ENCODE peak calls at places on chromosomes 12 and 14, in four cellular contexts. J is HCT116, M is tibial artery, A is left ventricle myocardium inferior. U is an unnamed sample.

GRCh38 chr12:44459569-44459968 is 416.5 kb downstream of the NELL2 start:
- DNase-seq in M (no peak), J (no peak), A (no peak), U (no peak)

GRCh38 chr12:91801048-91801447 is 344.6 kb downstream of the BTG1 start:
- DNase-seq in M (no peak), J (no peak), A (no peak), U (no peak)

GRCh38 chr12:132163911-132164288 is 19.6 kb downstream of the NOC4L start:
- DNase-seq in A (no peak), J (no peak), M (no peak), U (no peak)

GRCh38 chr12:29962276-29963035 is 178.7 kb upstream of the TMTC1 start:
- DNase-seq in M (no peak), J (no peak), A (no peak), U (no peak)

GRCh38 chr14:52313903-52314481 is at the start of gene PTGER2:
- DNase-seq in M (peak; percentile 88), A (peak; percentile 84), J (peak; percentile 57), U (peak; percentile 63)

GRCh38 chr12:32692358-32692757 is 13.3 kb downstream of the DNM1L start:
- DNase-seq in A (no peak), J (no peak), M (no peak), U (no peak)

GRCh38 chr12:54603173-54603814 is 14.8 kb upstream of the PPP1R1A start:
- DNase-seq in A (peak; percentile 28), J (peak; percentile 71), M (peak; percentile 62), U (peak; percentile 33)

GRCh38 chr12:84858796-84859195 is 53.8 kb downstream of the SLC6A15 start:
- DNase-seq in A (no peak), J (no peak), M (no peak), U (no peak)

GRCh38 chr12:52020539-52021336 is 14.0 kb downstream of the TAMALIN start:
- DNase-seq in M (no peak), A (no peak), J (no peak), U (no peak)

GRCh38 chr14:21023817-21024667 is 819 bp downstream of the NDRG2 start:
- DNase-seq in A (no peak), M (no peak), J (no peak), U (no peak)

GRCh38 chr14:22474730-22475351 is 114.2 kb downstream of the DAD1 start:
- DNase-seq in J (no peak), A (no peak), M (no peak), U (no peak)

GRCh38 chr14:97956944-97957343 is 1159.8 kb downstream of the VRK1 start:
- DNase-seq in M (no peak), J (no peak), A (no peak), U (no peak)

GRCh38 chr12:86724716-86725115 is 468.5 kb upstream of the MGAT4C start:
- DNase-seq in A (no peak), J (no peak), M (no peak), U (peak; percentile 32)

GRCh38 chr12:132689227-132689626 is 1.8 kb downstream of the PXMP2 start:
- DNase-seq in J (no peak), M (no peak), A (no peak), U (no peak)

GRCh38 chr12:66388512-66388911 is 86.2 kb downstream of the HELB start:
- DNase-seq in J (no peak), A (no peak), M (no peak), U (no peak)

GRCh38 chr12:121446760-121447159 is 46.8 kb downstream of the RNF34 start:
- DNase-seq in J (no peak), A (no peak), M (no peak), U (no peak)

GRCh38 chr14:57725399-57726077 is 140.4 kb downstream of the SLC35F4 start:
- DNase-seq in J (peak; percentile 53), A (no peak), M (no peak), U (no peak)

GRCh38 chr12:102702447-102703114 is 214.5 kb downstream of the PAH start:
- DNase-seq in J (peak; percentile 36), M (no peak), A (no peak), U (peak; percentile 51)

GRCh38 chr14:39376671-39377403 is 55.4 kb downstream of the FBXO33 start:
- DNase-seq in M (no peak), A (no peak), J (peak; percentile 8), U (no peak)

GRCh38 chr14:58171090-58171489 is 19.1 kb upstream of the ARMH4 start:
- DNase-seq in A (peak; percentile 49), M (peak; percentile 81), J (peak; percentile 83), U (peak; percentile 46)

GRCh38 chr12:115597157-115597712 is 680.3 kb downstream of the MED13L start:
- DNase-seq in A (no peak), J (peak; percentile 16), M (no peak), U (peak; percentile 31)

GRCh38 chr12:124687695-124688301 is 120.4 kb upstream of the NCOR2 start:
- DNase-seq in A (peak; percentile 56), M (no peak), J (no peak), U (no peak)

GRCh38 chr14:36580141-36580855 is 2.1 kb downstream of the NKX2-8 start:
- DNase-seq in J (no peak), A (no peak), M (no peak), U (no peak)

GRCh38 chr12:71780207-71780822 is 25.7 kb downstream of the RAB21 start:
- DNase-seq in A (no peak), J (peak; percentile 16), M (no peak), U (no peak)

GRCh38 chr14:36068777-36069534 is 107.6 kb downstream of the PTCSC3 start:
- DNase-seq in A (no peak), M (no peak), J (no peak), U (peak; percentile 17)

GRCh38 chr14:104206281-104206904 is 68.0 kb downstream of the KIF26A start:
- DNase-seq in A (no peak), M (no peak), J (no peak), U (no peak)

GRCh38 chr14:73713804-73714655 is at the start of gene PNMA1:
- DNase-seq in J (no peak), A (peak; percentile 89), M (peak; percentile 95), U (no peak)

GRCh38 chr12:106139422-106140141 is 828 bp upstream of the NUAK1 start:
- DNase-seq in J (peak; percentile 56), A (peak; percentile 79), M (peak; percentile 91), U (no peak)
- TF ChIP-seq CTCF in J (no peak), A (no peak), M (no peak), U (no peak)

GRCh38 chr12:48788522-48788851 is 402 bp downstream of the ADCY6 start:
- DNase-seq in A (no peak), J (no peak), M (no peak), U (no peak)

GRCh38 chr12:48786591-48787544 is 2.0 kb downstream of the ADCY6 start:
- DNase-seq in J (no peak), M (no peak), A (peak; percentile 61), U (no peak)

GRCh38 chr12:48789858-48790326 is 1.0 kb upstream of the ADCY6 start:
- DNase-seq in J (no peak), M (no peak), A (no peak), U (no peak)

GRCh38 chr12:48788852-48789775 is at the start of gene ADCY6:
- DNase-seq in M (peak; percentile 89), J (peak; percentile 29), A (peak; percentile 85), U (no peak)

DNA sequence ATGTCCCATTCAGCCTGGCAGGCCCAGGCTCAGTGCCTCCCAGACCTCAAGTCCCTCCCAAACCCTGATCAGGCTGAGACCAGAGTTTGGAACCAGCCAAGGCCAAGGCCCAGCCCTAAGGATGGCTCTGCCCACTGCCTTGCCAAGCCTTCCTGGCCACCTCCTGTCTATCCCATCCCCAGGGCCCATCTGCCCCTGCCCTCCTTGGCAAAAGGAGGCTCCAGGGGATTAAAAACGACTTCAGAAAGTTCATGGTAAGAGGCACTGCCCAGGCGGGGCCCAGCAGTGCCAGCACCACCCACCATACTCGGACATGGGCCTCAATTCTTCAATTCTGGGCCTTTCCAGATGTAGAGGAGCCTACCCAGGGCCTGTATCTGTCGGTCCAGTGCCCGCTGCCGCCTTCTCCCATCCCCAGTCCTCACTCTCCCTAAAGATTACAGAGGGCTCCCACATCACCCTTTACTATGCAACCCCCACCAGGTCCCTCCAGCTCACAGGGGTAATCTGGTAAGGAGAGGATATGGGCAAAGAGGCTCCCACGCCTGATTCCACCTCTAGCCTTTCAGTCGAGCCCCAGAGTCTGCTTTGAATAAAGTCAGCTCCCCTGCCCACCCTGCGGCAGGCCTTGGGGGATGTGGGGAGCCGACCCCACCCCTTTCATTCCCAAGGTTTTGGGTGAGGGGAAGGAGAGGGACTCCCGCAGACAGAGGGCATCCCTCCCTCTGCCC is 933 bp downstream of the ADCY6 start:
- DNase-seq in J (no peak), M (no peak), A (no peak), U (no peak)
- H3K4me3 ChIP-seq in J (peak overlapping the region; percentile 80), M (peak overlapping the region; percentile 97), A (peak overlapping the region; percentile 83), U (peak overlapping the region; percentile 87)

GRCh38 chr12:49627752-49628360 is 4.5 kb downstream of the PRPF40B start:
- DNase-seq in J (peak; percentile 23), A (no peak), M (no peak), U (no peak)

GRCh38 chr12:49632401-49632800 is 9.0 kb downstream of the PRPF40B start:
- DNase-seq in J (no peak), M (no peak), A (no peak), U (no peak)

GRCh38 chr12:49632986-49633702 is 9.8 kb downstream of the PRPF40B start:
- DNase-seq in A (no peak), J (no peak), M (no peak), U (no peak)

GRCh38 chr12:49633703-49634311 is 10.4 kb downstream of the PRPF40B start:
- DNase-seq in M (no peak), A (no peak), J (no peak), U (no peak)

DNA sequence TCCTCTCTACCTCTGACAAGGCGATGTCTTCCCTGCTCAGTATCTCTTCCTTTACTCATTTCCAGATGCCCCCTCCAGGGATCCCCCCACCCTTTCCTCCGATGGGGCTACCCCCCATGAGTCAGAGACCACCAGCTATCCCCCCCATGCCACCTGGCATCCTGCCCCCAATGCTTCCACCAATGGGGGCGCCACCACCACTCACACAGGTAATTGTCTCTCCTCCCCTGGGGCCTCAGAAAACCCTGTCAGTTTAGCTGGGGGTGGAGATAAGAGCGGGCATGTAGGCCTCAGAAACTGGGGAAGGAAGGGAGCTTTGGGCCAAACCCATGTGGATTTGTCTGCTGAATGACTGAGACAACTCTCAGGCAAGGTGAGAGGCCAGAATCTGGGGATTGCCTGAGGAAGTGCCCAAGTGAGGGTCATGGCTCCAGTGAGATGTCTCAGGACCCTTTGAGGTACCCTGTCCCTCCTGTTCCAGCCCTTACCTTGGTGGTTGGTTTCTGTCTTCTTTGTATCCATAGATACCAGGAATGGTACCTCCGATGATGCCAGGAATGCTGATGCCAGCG is 8.1 kb downstream of the PRPF40B start:
- DNase-seq in M (no peak), A (no peak), J (no peak), U (no peak)
- TF ChIP-seq CTCF in M (no peak), A (no peak), J (no peak), U (no peak)

DNA sequence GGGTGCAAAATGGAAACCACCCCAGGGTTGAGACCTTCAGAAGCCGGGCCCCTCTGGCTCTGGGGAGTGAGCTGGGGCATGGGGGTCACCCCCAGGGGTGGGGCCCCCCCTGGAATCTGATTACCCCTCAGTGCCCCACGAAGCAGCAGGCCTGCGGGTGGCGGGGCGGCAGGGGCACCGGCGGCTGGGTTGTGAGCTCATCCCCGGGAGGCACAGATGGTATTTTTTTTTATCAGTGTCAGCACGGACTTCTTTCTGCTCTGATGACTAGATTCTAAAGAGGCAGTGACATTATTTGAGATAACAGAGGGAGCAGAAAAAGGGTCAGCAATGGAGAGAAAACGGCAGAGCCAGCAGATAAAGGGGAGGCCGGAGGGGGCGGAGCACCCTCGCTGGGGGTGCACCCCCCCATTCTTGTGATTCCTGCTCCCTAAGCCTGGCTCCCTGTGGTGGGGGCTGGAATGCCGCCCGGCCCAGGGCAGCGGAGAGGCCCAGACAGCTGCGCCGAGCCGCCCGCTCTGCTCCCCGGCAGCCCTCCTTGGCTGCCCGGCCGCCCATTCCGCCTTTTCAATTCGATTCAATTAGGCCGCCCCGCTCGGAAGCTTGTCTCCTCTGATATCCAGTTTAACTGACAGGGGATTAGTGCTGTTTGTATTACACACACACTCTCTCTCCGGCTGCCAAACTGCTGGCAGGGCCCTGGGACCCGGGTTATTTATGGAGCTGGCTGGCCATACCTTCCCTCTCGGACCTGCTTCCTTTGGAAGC is 32.9 kb downstream of the MVK start:
- DNase-seq in M (no peak), J (no peak), A (peak; percentile 36), U (no peak)
- H3K4me3 ChIP-seq in M (no peak overlapping the region), J (no peak overlapping the region), A (peak overlapping the region; percentile 53), U (no peak overlapping the region)